ENCODE peak calls at places on chromosomes 16 and 17, in five cellular contexts. One of them, this sample, is unnamed.

GRCh38 chr17:2087597-2088211 is 32.8 kb downstream of the HIC1 start:
- DNase-seq in NCI-H2029: no peak
- DNase-seq in nephron progenitor cell: peak; percentile 34
- DNase-seq in activated effector memory CD4-positive, alpha-beta T cell treated with Interleukin-2 at 50 U/mL for 16 hours: peak; percentile 22
- DNase-seq in NCI-H524: no peak
- DNase-seq in this sample: peak; percentile 68

GRCh38 chr17:31508310-31509094 is 117.0 kb downstream of the RAB11FIP4 start:
- DNase-seq in NCI-H2029: no peak
- DNase-seq in activated effector memory CD4-positive, alpha-beta T cell treated with Interleukin-2 at 50 U/mL for 16 hours: peak; percentile 62
- DNase-seq in nephron progenitor cell: no peak
- DNase-seq in NCI-H524: no peak
- DNase-seq in this sample: peak; percentile 83

GRCh38 chr16:83205896-83206295 is 579.1 kb downstream of the CDH13 start:
- DNase-seq in activated effector memory CD4-positive, alpha-beta T cell treated with Interleukin-2 at 50 U/mL for 16 hours: no peak
- DNase-seq in NCI-H2029: no peak
- DNase-seq in NCI-H524: no peak
- DNase-seq in nephron progenitor cell: no peak
- DNase-seq in this sample: no peak

GRCh38 chr17:76599699-76600460 is 14.2 kb upstream of the ST6GALNAC2 start:
- DNase-seq in NCI-H2029: no peak
- DNase-seq in nephron progenitor cell: no peak
- DNase-seq in activated effector memory CD4-positive, alpha-beta T cell treated with Interleukin-2 at 50 U/mL for 16 hours: no peak
- DNase-seq in NCI-H524: no peak
- DNase-seq in this sample: no peak

GRCh38 chr16:68737730-68738590 is 868 bp downstream of the CDH1 start:
- DNase-seq in nephron progenitor cell: peak; percentile 33
- DNase-seq in activated effector memory CD4-positive, alpha-beta T cell treated with Interleukin-2 at 50 U/mL for 16 hours: no peak
- DNase-seq in NCI-H524: peak; percentile 15
- DNase-seq in NCI-H2029: no peak
- DNase-seq in this sample: no peak

GRCh38 chr16:67951485-67951884 is 7.6 kb upstream of the LCAT start:
- DNase-seq in nephron progenitor cell: no peak
- DNase-seq in NCI-H524: no peak
- DNase-seq in activated effector memory CD4-positive, alpha-beta T cell treated with Interleukin-2 at 50 U/mL for 16 hours: no peak
- DNase-seq in NCI-H2029: no peak
- DNase-seq in this sample: no peak

GRCh38 chr16:35692824-35693223 is 2233.4 kb downstream of the TP53TG3F start:
- DNase-seq in NCI-H2029: no peak
- DNase-seq in nephron progenitor cell: no peak
- DNase-seq in activated effector memory CD4-positive, alpha-beta T cell treated with Interleukin-2 at 50 U/mL for 16 hours: no peak
- DNase-seq in NCI-H524: no peak
- DNase-seq in this sample: no peak

GRCh38 chr16:88685156-88686061 is 898 bp downstream of the SNAI3 start:
- DNase-seq in NCI-H2029: no peak
- DNase-seq in NCI-H524: peak; percentile 44
- DNase-seq in nephron progenitor cell: no peak
- DNase-seq in activated effector memory CD4-positive, alpha-beta T cell treated with Interleukin-2 at 50 U/mL for 16 hours: peak; percentile 55
- DNase-seq in this sample: no peak

GRCh38 chr17:64773386-64773835 is 111.3 kb upstream of the SMURF2 start:
- DNase-seq in activated effector memory CD4-positive, alpha-beta T cell treated with Interleukin-2 at 50 U/mL for 16 hours: no peak
- DNase-seq in NCI-H524: no peak
- DNase-seq in NCI-H2029: no peak
- DNase-seq in nephron progenitor cell: no peak
- DNase-seq in this sample: no peak

GRCh38 chr17:59366773-59367656 is 35.6 kb downstream of the YPEL2 start:
- DNase-seq in NCI-H524: peak; percentile 25
- DNase-seq in activated effector memory CD4-positive, alpha-beta T cell treated with Interleukin-2 at 50 U/mL for 16 hours: peak; percentile 11
- DNase-seq in NCI-H2029: peak; percentile 87
- DNase-seq in nephron progenitor cell: no peak
- DNase-seq in this sample: no peak

GRCh38 chr17:43908111-43908721 is 880 bp upstream of the MPP2 start:
- DNase-seq in NCI-H2029: no peak
- DNase-seq in nephron progenitor cell: peak; percentile 68
- DNase-seq in activated effector memory CD4-positive, alpha-beta T cell treated with Interleukin-2 at 50 U/mL for 16 hours: peak; percentile 42
- DNase-seq in NCI-H524: peak; percentile 88
- DNase-seq in this sample: peak; percentile 36

GRCh38 chr17:3722716-3723115 is 987 bp upstream of the HASPIN start:
- DNase-seq in NCI-H524: no peak
- DNase-seq in nephron progenitor cell: no peak
- DNase-seq in activated effector memory CD4-positive, alpha-beta T cell treated with Interleukin-2 at 50 U/mL for 16 hours: no peak
- DNase-seq in NCI-H2029: no peak
- DNase-seq in this sample: no peak

GRCh38 chr17:9958586-9959281 is 53.7 kb upstream of the RCVRN start:
- DNase-seq in activated effector memory CD4-positive, alpha-beta T cell treated with Interleukin-2 at 50 U/mL for 16 hours: no peak
- DNase-seq in NCI-H2029: no peak
- DNase-seq in nephron progenitor cell: peak; percentile 46
- DNase-seq in NCI-H524: peak; percentile 34
- DNase-seq in this sample: no peak

GRCh38 chr17:801660-802059 is 19.5 kb downstream of the MRM3 start:
- DNase-seq in nephron progenitor cell: no peak
- DNase-seq in activated effector memory CD4-positive, alpha-beta T cell treated with Interleukin-2 at 50 U/mL for 16 hours: no peak
- DNase-seq in NCI-H2029: no peak
- DNase-seq in NCI-H524: no peak
- DNase-seq in this sample: no peak

GRCh38 chr16:88068476-88069396 is 117.5 kb downstream of the BANP start:
- DNase-seq in activated effector memory CD4-positive, alpha-beta T cell treated with Interleukin-2 at 50 U/mL for 16 hours: no peak
- DNase-seq in NCI-H524: no peak
- DNase-seq in NCI-H2029: no peak
- DNase-seq in nephron progenitor cell: no peak
- DNase-seq in this sample: no peak

GRCh38 chr16:19884611-19885455 is at the start of gene GPRC5B:
- DNase-seq in activated effector memory CD4-positive, alpha-beta T cell treated with Interleukin-2 at 50 U/mL for 16 hours: peak; percentile 43
- DNase-seq in NCI-H2029: peak; percentile 19
- DNase-seq in NCI-H524: peak; percentile 65
- DNase-seq in nephron progenitor cell: peak; percentile 78
- DNase-seq in this sample: peak; percentile 22

GRCh38 chr17:11644265-11645212 is 46.3 kb downstream of the DNAH9 start:
- DNase-seq in activated effector memory CD4-positive, alpha-beta T cell treated with Interleukin-2 at 50 U/mL for 16 hours: no peak
- DNase-seq in NCI-H524: peak; percentile 49
- DNase-seq in NCI-H2029: peak; percentile 63
- DNase-seq in nephron progenitor cell: peak; percentile 58
- DNase-seq in this sample: no peak